ENCODE peak calls at places on chromosomes 7 and 10, in six cellular contexts. Z, P, E, K, L and Q are unnamed samples.

GRCh38 chr10:101670635-101671034 is 24.3 kb downstream of the FBXW4 start:
- DNase-seq in Z (no peak), P (no peak), E (no peak), K (no peak), L (no peak), Q (no peak)

GRCh38 chr10:70778267-70778924 is 6.8 kb downstream of the TBATA start:
- DNase-seq in Z (no peak), P (no peak), E (peak; percentile 60), K (no peak), L (peak; percentile 14), Q (no peak)

GRCh38 chr10:56317603-56318002 is 43.5 kb downstream of the ZWINT start:
- DNase-seq in Z (no peak), P (no peak), E (no peak), K (no peak), L (no peak), Q (no peak)

GRCh38 chr10:76034236-76035009 is 603.0 kb downstream of the LRMDA start:
- DNase-seq in Z (no peak), P (no peak), E (no peak), K (no peak), L (peak; percentile 76), Q (peak; percentile 7)

GRCh38 chr10:58512470-58513188 is at the start of gene BICC1:
- DNase-seq in Z (no peak), P (no peak), E (peak; percentile 37), K (no peak), L (peak; percentile 93), Q (peak; percentile 84)

GRCh38 chr7:147990837-147991236 is 599.7 kb upstream of the C7orf33 start:
- DNase-seq in Z (no peak), P (no peak), E (peak; percentile 25), K (no peak), L (no peak), Q (no peak)

GRCh38 chr10:124557648-124558338 is 96.2 kb downstream of the LHPP start:
- DNase-seq in Z (no peak), P (no peak), E (no peak), K (no peak), L (no peak), Q (no peak)

GRCh38 chr7:3103614-3104399 is 60.1 kb upstream of the CARD11 start:
- DNase-seq in Z (no peak), P (no peak), E (no peak), K (no peak), L (no peak), Q (no peak)

GRCh38 chr10:80323298-80323697 is 33.3 kb downstream of the DYDC1 start:
- DNase-seq in Z (no peak), P (no peak), E (no peak), K (no peak), L (no peak), Q (no peak)

GRCh38 chr10:12333382-12334185 is 15.8 kb upstream of the CAMK1D start:
- DNase-seq in Z (no peak), P (peak; percentile 78), E (peak; percentile 86), K (no peak), L (peak; percentile 77), Q (peak; percentile 98)

GRCh38 chr7:43648725-43649406 is 66.0 kb downstream of the STK17A start:
- DNase-seq in Z (peak; percentile 96), P (no peak), E (peak; percentile 61), K (peak; percentile 74), L (no peak), Q (peak; percentile 73)

GRCh38 chr10:44394696-44395383 is 9.9 kb upstream of the CXCL12 start:
- DNase-seq in Z (no peak), P (no peak), E (no peak), K (peak; percentile 11), L (no peak), Q (no peak)

GRCh38 chr10:44392420-44392819 is 7.5 kb upstream of the CXCL12 start:
- DNase-seq in Z (no peak), P (no peak), E (no peak), K (no peak), L (no peak), Q (no peak)

GRCh38 chr10:44395396-44395795 is 10.5 kb upstream of the CXCL12 start:
- DNase-seq in Z (no peak), P (no peak), E (no peak), K (peak; percentile 31), L (no peak), Q (no peak)

GRCh38 chr10:44393051-44393630 is 8.2 kb upstream of the CXCL12 start:
- DNase-seq in Z (no peak), P (no peak), E (no peak), K (no peak), L (no peak), Q (no peak)

DNA sequence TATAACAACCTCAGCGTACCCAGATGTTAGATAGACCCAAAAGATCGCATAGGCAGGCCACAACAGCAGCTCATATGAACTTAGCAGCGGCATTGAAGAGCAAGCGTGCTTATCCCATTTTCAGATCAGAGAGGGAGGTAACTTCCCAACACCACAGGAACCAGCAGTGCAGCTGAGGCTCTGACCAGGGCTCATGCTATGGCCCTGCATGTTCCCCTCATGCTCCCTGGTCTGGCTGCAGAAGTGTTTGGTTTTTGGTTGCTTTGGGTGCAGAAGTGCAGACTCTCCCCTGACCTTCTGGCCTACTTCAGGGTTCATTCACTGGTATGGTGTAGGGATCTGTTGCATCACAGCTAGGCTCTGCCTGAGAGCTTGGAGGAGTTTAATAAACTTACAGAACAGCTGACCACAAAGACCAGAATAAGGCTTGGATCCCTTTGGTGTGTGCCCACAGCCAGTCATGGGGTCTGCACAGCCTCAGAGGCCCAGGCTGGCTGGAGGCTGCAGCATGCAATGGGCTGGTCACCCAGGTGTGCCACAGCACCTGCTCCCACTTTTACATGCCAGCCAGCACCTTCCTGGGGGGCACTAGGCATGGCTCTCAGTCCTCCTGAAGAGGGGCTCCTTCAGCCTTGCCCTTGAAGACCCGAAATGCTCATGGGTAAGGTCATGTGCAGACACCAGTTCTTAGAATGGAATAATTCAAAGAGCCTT is 9.1 kb upstream of the CXCL12 start:
- DNase-seq in Z (no peak), P (no peak), E (no peak), K (peak; percentile 17), L (no peak), Q (no peak)
- H3K4me1 ChIP-seq in Z (peaks cover 3% of the 10 kb centered on the region), P (no peaks in the 10 kb centered on the region), E (no peaks in the 10 kb centered on the region), K (no peaks in the 10 kb centered on the region), L (no peaks in the 10 kb centered on the region), Q (peaks cover 8% of the 10 kb centered on the region)

DNA sequence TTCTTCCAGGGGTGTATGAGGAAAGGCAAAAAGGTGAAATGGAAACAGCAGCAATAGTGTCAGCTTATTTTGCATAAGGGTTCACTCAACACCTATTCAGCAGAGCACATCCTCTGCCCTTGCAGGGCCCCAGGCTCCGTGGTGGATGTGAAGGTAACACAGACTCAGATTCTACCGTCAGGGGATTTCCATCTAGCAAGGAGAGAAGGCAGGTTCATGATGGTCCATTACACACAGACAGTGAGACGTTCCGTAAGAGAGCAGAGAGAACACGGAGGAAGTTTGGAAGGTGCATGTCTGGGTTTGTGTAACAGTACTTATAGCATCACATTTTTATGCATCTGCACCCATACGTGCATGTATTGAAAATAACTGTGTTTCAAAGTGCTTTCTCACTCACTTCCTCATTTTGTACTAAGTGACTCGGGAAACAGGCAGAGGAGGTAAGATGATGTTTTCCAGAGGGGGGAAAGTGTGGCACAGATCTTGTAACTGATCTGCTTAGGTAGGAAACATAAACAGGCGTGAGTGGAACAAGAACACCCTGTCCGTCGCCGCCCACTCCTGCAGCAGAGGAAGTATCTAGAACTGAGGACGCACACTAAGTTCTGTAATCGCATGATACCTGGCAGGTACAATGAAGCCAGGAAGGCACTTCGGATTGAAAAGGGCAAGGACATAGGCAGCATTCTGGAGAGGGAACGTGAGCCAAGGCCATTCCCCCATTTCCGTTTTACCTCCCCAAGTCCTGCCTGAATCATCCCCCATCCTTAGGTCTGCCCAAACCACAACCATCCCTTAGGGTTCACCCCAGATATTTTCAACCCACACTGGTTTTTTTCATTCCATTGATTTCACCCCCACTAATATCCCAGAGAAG is 1.0 kb upstream of the ENO4 start:
- DNase-seq in Z (peak; percentile 66), P (no peak), E (no peak), K (peak; percentile 53), L (no peak), Q (peak; percentile 26)
- H3K9ac ChIP-seq in Z (peak overlapping the region; percentile 79), P (peak overlapping the region; percentile 93), E (peak overlapping the region; percentile 89), K (no peak overlapping the region), L (peak overlapping the region; percentile 77), Q (peak overlapping the region; percentile 84)

DNA sequence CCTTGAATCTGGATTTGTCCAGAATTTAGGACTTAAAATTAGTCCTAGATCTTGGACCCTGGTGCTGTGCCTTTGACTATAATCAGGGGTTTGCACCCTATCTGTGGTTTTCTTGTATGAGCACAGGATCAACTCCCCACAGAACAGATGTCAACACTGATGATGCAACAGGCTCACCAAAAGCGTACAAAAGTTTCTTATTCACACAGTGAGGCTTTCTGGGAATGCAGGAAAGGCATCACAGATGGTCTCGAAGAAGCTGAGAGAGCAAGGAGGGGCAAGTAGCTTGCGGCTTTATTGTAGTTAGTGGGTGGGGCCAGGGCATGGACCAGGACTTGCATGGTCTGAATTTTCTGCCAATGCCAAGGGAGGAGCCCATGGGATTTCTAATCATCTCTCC is 46.2 kb downstream of the SEC61G start:
- DNase-seq in Z (no peak), P (no peak), E (no peak), K (no peak), L (no peak), Q (no peak)
- H3K9me2 ChIP-seq in Z (no peaks in the 10 kb centered on the region), P (no peaks in the 10 kb centered on the region), E (no peaks in the 10 kb centered on the region), K (no peaks in the 10 kb centered on the region), L (no peaks in the 10 kb centered on the region), Q (no peaks in the 10 kb centered on the region)

DNA sequence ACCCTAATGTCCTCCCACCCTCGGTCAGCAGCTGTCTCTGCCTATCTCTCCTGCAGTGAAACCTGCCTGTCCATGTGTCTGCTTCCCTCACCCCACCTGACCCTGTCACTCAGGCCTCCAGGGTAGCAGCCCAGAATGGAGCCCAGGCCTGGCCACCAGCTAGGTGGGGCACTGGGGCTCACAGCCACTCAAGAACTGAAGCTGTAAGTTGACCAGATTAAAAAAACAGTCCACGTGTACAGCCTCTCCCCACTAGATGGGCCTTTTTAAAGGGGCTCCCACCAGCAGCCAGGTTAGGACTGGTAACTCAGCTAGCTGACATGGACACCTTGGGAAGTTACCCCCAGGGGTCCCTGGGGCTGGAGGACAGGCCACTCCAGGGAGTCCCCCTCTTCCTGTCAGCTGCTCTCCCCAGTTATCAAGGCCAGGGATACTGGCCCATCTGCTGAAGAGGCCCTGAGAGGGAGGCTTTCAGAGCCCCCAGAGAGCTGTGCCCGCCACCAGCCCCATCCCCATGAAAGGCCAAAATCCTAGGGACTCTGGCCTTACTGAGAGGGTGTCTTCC is 1.4 kb downstream of the SMARCD3 start:
- DNase-seq in Z (no peak), P (no peak), E (no peak), K (no peak), L (peak; percentile 42), Q (no peak)
- H3K4me1 ChIP-seq in Z (peaks cover 17% of the 10 kb centered on the region), P (peaks cover 36% of the 10 kb centered on the region), E (peaks cover 4% of the 10 kb centered on the region), K (peaks cover 37% of the 10 kb centered on the region), L (peaks cover 45% of the 10 kb centered on the region), Q (peaks cover 13% of the 10 kb centered on the region)